ENCODE peak calls at places on chromosome 15, in five cellular contexts. G, H, J, E and D are unnamed samples.

GRCh38 chr15:28927043-28927442 is 41.3 kb downstream of the APBA2 start:
- DNase-seq in E (no peak), G (no peak), H (no peak), J (no peak), D (no peak)

GRCh38 chr15:82624008-82624407 is 23.2 kb downstream of the CPEB1 start:
- DNase-seq in G (no peak), E (no peak), H (peak), J (peak), D (no peak)

GRCh38 chr15:100878130-100878529 is 1.5 kb upstream of the ALDH1A3 start:
- DNase-seq in E (no peak), G (no peak), J (no peak), H (no peak), D (no peak)

GRCh38 chr15:50543556-50543955 is 2.9 kb downstream of the USP50 start:
- DNase-seq in E (no peak), J (peak), G (no peak), H (no peak), D (no peak)

GRCh38 chr15:82647045-82647834 is at the start of gene CPEB1:
- DNase-seq in G (peak), H (peak), E (no peak), J (peak), D (peak)

GRCh38 chr15:70275461-70276138 is 177.9 kb upstream of the TLE3 start:
- DNase-seq in H (no peak), G (no peak), J (no peak), E (no peak), D (no peak)

GRCh38 chr15:52677593-52677992 is 1.6 kb downstream of the ATOSA start:
- DNase-seq in E (no peak), J (no peak), G (no peak), H (no peak), D (no peak)

GRCh38 chr15:70125605-70126004 is 27.9 kb upstream of the TLE3 start:
- DNase-seq in G (no peak), H (no peak), E (no peak), J (no peak), D (no peak)

GRCh38 chr15:85142324-85142723 is 160.7 kb downstream of the PDE8A start:
- DNase-seq in H (peak), J (peak), G (no peak), E (peak), D (peak)

GRCh38 chr15:72616491-72617210 is 37.8 kb upstream of the GOLGA6B start:
- DNase-seq in G (no peak), J (no peak), E (no peak), H (no peak), D (no peak)

GRCh38 chr15:99450896-99451358 is 114.9 kb upstream of the MEF2A start:
- DNase-seq in H (peak), E (no peak), G (peak), J (peak), D (peak)

GRCh38 chr15:63860161-63860954 is 26.6 kb upstream of the HERC1 start:
- DNase-seq in J (no peak), E (no peak), H (no peak), G (no peak), D (no peak)

GRCh38 chr15:78625621-78626280 is 5.0 kb upstream of the CHRNA3 start:
- DNase-seq in H (no peak), J (no peak), E (no peak), G (no peak), D (no peak)
- TF ChIP-seq EZH2 in H (no peak), J (no peak), E (no peak), G (no peak), D (no peak)

GRCh38 chr15:67224889-67225288 is 29.6 kb downstream of the AAGAB start:
- DNase-seq in H (peak), E (no peak), G (no peak), J (no peak), D (no peak)
- TF ChIP-seq EZH2 in H (no peak), E (no peak), G (no peak), J (no peak), D (no peak)

GRCh38 chr15:31302778-31303433 is 23.7 kb upstream of the KLF13 start:
- DNase-seq in G (peak), H (no peak), J (no peak), E (no peak), D (no peak)
- TF ChIP-seq EZH2 in G (no peak), H (no peak), J (no peak), E (no peak), D (no peak)

GRCh38 chr15:96369825-96370621 is 39.5 kb downstream of the NR2F2 start:
- DNase-seq in E (no peak), G (peak), J (no peak), H (no peak), D (no peak)
- TF ChIP-seq EZH2 in E (no peak), G (no peak), J (no peak), H (no peak), D (no peak)

GRCh38 chr15:40925863-40926658 is 3.1 kb upstream of the DLL4 start:
- DNase-seq in H (no peak), J (peak), E (no peak), G (peak), D (peak)
- TF ChIP-seq EZH2 in H (no peak), J (no peak), E (no peak), G (peak), D (peak)

GRCh38 chr15:77818484-77819270 is 186.0 kb upstream of the LINGO1 start:
- DNase-seq in J (no peak), E (no peak), H (no peak), G (peak), D (peak)
- TF ChIP-seq EZH2 in J (no peak), E (no peak), H (no peak), G (peak), D (no peak)